ENCODE peak calls at places on chromosomes 4 and X, in five cellular contexts. One of them, this sample, is unnamed.

GRCh38 chr4:36215627-36216026 is 28.7 kb downstream of the ARAP2 start:
- DNase-seq in H4: no peak
- DNase-seq in left cardiac atrium: no peak
- DNase-seq in T-helper 22 cell: no peak
- DNase-seq in right cardiac atrium: no peak
- DNase-seq in this sample: no peak

GRCh38 chrX:104335765-104336164 is 81.0 kb upstream of the ESX1 start:
- DNase-seq in H4: peak; percentile 63
- DNase-seq in left cardiac atrium: no peak
- DNase-seq in T-helper 22 cell: no peak
- DNase-seq in right cardiac atrium: no peak
- DNase-seq in this sample: peak; percentile 85

GRCh38 chrX:46831620-46832327 is 5.1 kb upstream of the RP2 start:
- DNase-seq in H4: no peak
- DNase-seq in left cardiac atrium: no peak
- DNase-seq in T-helper 22 cell: no peak
- DNase-seq in right cardiac atrium: no peak
- DNase-seq in this sample: peak; percentile 46

GRCh38 chr4:173264245-173264959 is 69.8 kb downstream of the HMGB2 start:
- DNase-seq in H4: peak; percentile 87
- DNase-seq in left cardiac atrium: peak; percentile 59
- DNase-seq in T-helper 22 cell: no peak
- DNase-seq in right cardiac atrium: peak; percentile 85
- DNase-seq in this sample: peak; percentile 69

GRCh38 chr4:14149469-14150030 is 522.0 kb upstream of the BOD1L1 start:
- DNase-seq in H4: no peak
- DNase-seq in left cardiac atrium: no peak
- DNase-seq in T-helper 22 cell: no peak
- DNase-seq in right cardiac atrium: no peak
- DNase-seq in this sample: peak; percentile 13

GRCh38 chr4:27176400-27176799 is 315.8 kb downstream of the STIM2 start:
- DNase-seq in H4: peak; percentile 39
- DNase-seq in left cardiac atrium: peak; percentile 24
- DNase-seq in T-helper 22 cell: no peak
- DNase-seq in right cardiac atrium: no peak
- DNase-seq in this sample: peak; percentile 6

GRCh38 chr4:188399834-188400233 is 260.6 kb downstream of the TRIML1 start:
- DNase-seq in H4: no peak
- DNase-seq in left cardiac atrium: no peak
- DNase-seq in T-helper 22 cell: no peak
- DNase-seq in right cardiac atrium: no peak
- DNase-seq in this sample: no peak

GRCh38 chr4:1035510-1035909 is 24.1 kb downstream of the FGFRL1 start:
- DNase-seq in H4: no peak
- DNase-seq in left cardiac atrium: peak; percentile 67
- DNase-seq in T-helper 22 cell: no peak
- DNase-seq in right cardiac atrium: peak; percentile 90
- DNase-seq in this sample: no peak

GRCh38 chr4:40205259-40206198 is 8.7 kb downstream of the RHOH start:
- DNase-seq in H4: no peak
- DNase-seq in left cardiac atrium: no peak
- DNase-seq in T-helper 22 cell: peak; percentile 47
- DNase-seq in right cardiac atrium: no peak
- DNase-seq in this sample: no peak

GRCh38 chr4:88015659-88016295 is 8.3 kb downstream of the PKD2 start:
- DNase-seq in H4: no peak
- DNase-seq in left cardiac atrium: no peak
- DNase-seq in T-helper 22 cell: no peak
- DNase-seq in right cardiac atrium: no peak
- DNase-seq in this sample: no peak

GRCh38 chr4:100164808-100165760 is 25.2 kb downstream of the DDIT4L start:
- DNase-seq in H4: no peak
- DNase-seq in left cardiac atrium: no peak
- DNase-seq in T-helper 22 cell: no peak
- DNase-seq in right cardiac atrium: no peak
- DNase-seq in this sample: peak; percentile 7

GRCh38 chrX:78098108-78098507 is 5.9 kb upstream of the PGK1 start:
- DNase-seq in H4: no peak
- DNase-seq in left cardiac atrium: no peak
- DNase-seq in T-helper 22 cell: no peak
- DNase-seq in right cardiac atrium: no peak
- DNase-seq in this sample: no peak

GRCh38 chr4:64713256-64713840 is 304.1 kb upstream of the TECRL start:
- DNase-seq in H4: peak; percentile 48
- DNase-seq in left cardiac atrium: no peak
- DNase-seq in T-helper 22 cell: no peak
- DNase-seq in right cardiac atrium: no peak
- DNase-seq in this sample: peak; percentile 45

GRCh38 chr4:7654550-7655266 is 220.0 kb upstream of the PSAPL1 start:
- DNase-seq in H4: no peak
- DNase-seq in left cardiac atrium: no peak
- DNase-seq in T-helper 22 cell: no peak
- DNase-seq in right cardiac atrium: no peak
- DNase-seq in this sample: peak; percentile 20

GRCh38 chr4:164952551-164952950 is 24.9 kb downstream of the TRIM61 start:
- DNase-seq in H4: no peak
- DNase-seq in left cardiac atrium: no peak
- DNase-seq in T-helper 22 cell: no peak
- DNase-seq in right cardiac atrium: no peak
- DNase-seq in this sample: no peak

GRCh38 chr4:150656882-150657281 is 74.9 kb downstream of the MAB21L2 start:
- DNase-seq in H4: no peak
- DNase-seq in left cardiac atrium: no peak
- DNase-seq in T-helper 22 cell: no peak
- DNase-seq in right cardiac atrium: no peak
- DNase-seq in this sample: peak; percentile 10

GRCh38 chrX:152843852-152844251 is 13.0 kb downstream of the NSDHL start:
- DNase-seq in H4: no peak
- DNase-seq in left cardiac atrium: no peak
- DNase-seq in T-helper 22 cell: no peak
- DNase-seq in right cardiac atrium: no peak
- DNase-seq in this sample: no peak

GRCh38 chr4:187357861-187358260 is 634.2 kb upstream of the FAT1 start:
- DNase-seq in H4: no peak
- DNase-seq in left cardiac atrium: no peak
- DNase-seq in T-helper 22 cell: no peak
- DNase-seq in right cardiac atrium: no peak
- DNase-seq in this sample: no peak

GRCh38 chr4:118352843-118353373 is at the start of gene PRSS12:
- DNase-seq in H4: peak; percentile 63
- DNase-seq in left cardiac atrium: peak; percentile 51
- DNase-seq in T-helper 22 cell: no peak
- DNase-seq in right cardiac atrium: peak; percentile 68
- DNase-seq in this sample: peak; percentile 65

GRCh38 chr4:166092797-166093196 is 219.8 kb downstream of the TLL1 start:
- DNase-seq in H4: no peak
- DNase-seq in left cardiac atrium: no peak
- DNase-seq in T-helper 22 cell: no peak
- DNase-seq in right cardiac atrium: no peak
- DNase-seq in this sample: no peak

GRCh38 chrX:31036895-31037294 is 34.9 kb downstream of the FTHL17 start:
- DNase-seq in H4: peak; percentile 56
- DNase-seq in left cardiac atrium: peak; percentile 33
- DNase-seq in T-helper 22 cell: no peak
- DNase-seq in right cardiac atrium: no peak
- DNase-seq in this sample: peak; percentile 68

GRCh38 chr4:88533937-88534750 is 10.6 kb upstream of the PYURF start:
- DNase-seq in H4: peak; percentile 46
- DNase-seq in left cardiac atrium: no peak
- DNase-seq in T-helper 22 cell: no peak
- DNase-seq in right cardiac atrium: no peak
- DNase-seq in this sample: peak; percentile 61

GRCh38 chr4:140308366-140309123 is 64.9 kb upstream of the SCOC start:
- DNase-seq in H4: peak; percentile 77
- DNase-seq in left cardiac atrium: peak; percentile 61
- DNase-seq in T-helper 22 cell: no peak
- DNase-seq in right cardiac atrium: peak; percentile 74
- DNase-seq in this sample: peak; percentile 86

GRCh38 chrX:129689881-129690280 is 35.1 kb upstream of the APLN start:
- DNase-seq in H4: no peak
- DNase-seq in left cardiac atrium: no peak
- DNase-seq in T-helper 22 cell: no peak
- DNase-seq in right cardiac atrium: no peak
- DNase-seq in this sample: no peak

GRCh38 chr4:65482410-65482809 is 187.9 kb downstream of the EPHA5 start:
- DNase-seq in H4: peak; percentile 23
- DNase-seq in left cardiac atrium: no peak
- DNase-seq in T-helper 22 cell: no peak
- DNase-seq in right cardiac atrium: no peak
- DNase-seq in this sample: peak; percentile 73

GRCh38 chr4:33060873-33061542 is 2340.8 kb downstream of the PCDH7 start:
- DNase-seq in H4: peak; percentile 68
- DNase-seq in left cardiac atrium: peak; percentile 18
- DNase-seq in T-helper 22 cell: no peak
- DNase-seq in right cardiac atrium: peak; percentile 46
- DNase-seq in this sample: peak; percentile 73

GRCh38 chrX:72620550-72621145 is 48.0 kb upstream of the HDAC8 start:
- DNase-seq in H4: peak; percentile 88
- DNase-seq in left cardiac atrium: peak; percentile 43
- DNase-seq in T-helper 22 cell: no peak
- DNase-seq in right cardiac atrium: peak; percentile 43
- DNase-seq in this sample: peak; percentile 93

GRCh38 chrX:36019164-36019563 is 99.6 kb downstream of the CFAP47 start:
- DNase-seq in H4: no peak
- DNase-seq in left cardiac atrium: no peak
- DNase-seq in T-helper 22 cell: no peak
- DNase-seq in right cardiac atrium: no peak
- DNase-seq in this sample: no peak

GRCh38 chr4:612052-612748 is 13.2 kb upstream of the PDE6B start:
- DNase-seq in H4: no peak
- DNase-seq in left cardiac atrium: no peak
- DNase-seq in T-helper 22 cell: no peak
- DNase-seq in right cardiac atrium: peak; percentile 26
- DNase-seq in this sample: no peak

GRCh38 chr4:164012396-164013027 is 518.0 kb downstream of the TMA16 start:
- DNase-seq in H4: peak; percentile 21
- DNase-seq in left cardiac atrium: no peak
- DNase-seq in T-helper 22 cell: no peak
- DNase-seq in right cardiac atrium: no peak
- DNase-seq in this sample: peak; percentile 1

This sample was measured in choroid plexus epithelial cell.